ENCODE peak calls at places on chromosome 13, in ten cellular contexts. M is WTC11; Q is kidney; Y is fibroblast of lung; R is upper lobe of left lung; O is GM12865; E is HFF-Myc; F is osteoblast; A is astrocyte; L is CD4-positive, alpha-beta T cell. J is an unnamed sample.

GRCh38 chr13:26971990-26972888 is 199.4 kb downstream of the USP12 start:
- DNase-seq in M (peak), Q (no peak), Y (no peak), R (no peak), O (peak), E (no peak), F (no peak), A (peak), L (peak), J (peak)

GRCh38 chr13:51065372-51066090 is 45.5 kb downstream of the C13orf42 start:
- DNase-seq in M (no peak), Q (no peak), Y (no peak), R (no peak), O (no peak), E (no peak), F (no peak), A (no peak), L (no peak), J (no peak)

GRCh38 chr13:24192036-24192810 is 31.7 kb downstream of the SPATA13 start:
- DNase-seq in M (no peak), Q (no peak), Y (no peak), R (no peak), O (no peak), E (no peak), F (peak), A (no peak), L (no peak), J (no peak)

GRCh38 chr13:108176685-108177274 is 38.6 kb downstream of the LIG4 start:
- DNase-seq in M (peak), Q (no peak), Y (no peak), R (no peak), O (peak), E (no peak), F (peak), A (no peak), L (peak), J (peak)

GRCh38 chr13:59780058-59780457 is 383.7 kb downstream of the DIAPH3 start:
- DNase-seq in M (no peak), Q (no peak), Y (peak), R (no peak), O (no peak), E (no peak), F (no peak), A (no peak), L (no peak), J (no peak)

GRCh38 chr13:31594056-31594455 is 145.3 kb upstream of the RXFP2 start:
- DNase-seq in M (no peak), Q (no peak), Y (no peak), R (no peak), O (no peak), E (no peak), F (no peak), A (no peak), L (no peak), J (no peak)

GRCh38 chr13:28451482-28452217 is 43.3 kb downstream of the FLT1 start:
- DNase-seq in M (peak), Q (no peak), Y (no peak), R (peak), O (no peak), E (no peak), F (peak), A (no peak), L (no peak), J (no peak)

GRCh38 chr13:67353891-67354459 is 123.8 kb upstream of the PCDH9 start:
- DNase-seq in M (no peak), Q (no peak), Y (peak), R (no peak), O (no peak), E (no peak), F (peak), A (peak), L (no peak), J (no peak)

GRCh38 chr13:66803759-66804456 is 426.2 kb downstream of the PCDH9 start:
- DNase-seq in M (no peak), Q (no peak), Y (no peak), R (no peak), O (no peak), E (no peak), F (no peak), A (no peak), L (no peak), J (no peak)

DNA sequence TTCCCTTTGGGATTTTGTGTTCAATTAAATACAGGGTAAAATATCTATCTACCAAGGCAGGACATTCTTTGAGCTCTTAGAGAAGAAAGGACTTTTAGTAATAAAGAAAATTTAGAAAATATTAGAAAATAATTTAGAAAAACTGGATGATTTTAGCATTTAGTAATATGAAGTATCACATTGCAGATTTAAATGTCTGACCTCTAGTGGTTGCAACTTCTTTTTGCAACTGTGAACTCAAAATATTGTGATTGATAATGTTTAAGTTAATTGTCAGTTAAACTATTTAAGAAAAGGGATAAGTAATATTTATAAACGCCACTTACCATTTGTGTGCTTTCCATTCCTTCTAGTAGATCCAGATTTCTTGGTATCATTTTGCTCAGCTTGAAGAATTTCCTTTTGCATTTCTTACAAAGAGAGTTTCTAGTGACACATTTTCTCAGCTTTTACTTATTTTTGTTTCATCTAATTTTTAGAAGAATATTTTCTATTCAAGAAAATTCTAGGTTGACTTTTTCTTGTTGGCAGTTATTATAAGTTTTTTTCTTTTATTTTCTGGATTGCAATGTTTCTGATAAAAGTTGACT is 10.3 kb upstream of the POSTN start:
- DNase-seq in M (no peak), Q (no peak), Y (no peak), R (no peak), O (no peak), E (no peak), F (no peak), A (no peak), L (no peak), J (no peak)
- TF ChIP-seq CTCF in M (no peak), Q (no peak), Y (peak), R (no peak), O (no peak), E (peak), F (peak), A (peak), L (no peak), J (no peak)

DNA sequence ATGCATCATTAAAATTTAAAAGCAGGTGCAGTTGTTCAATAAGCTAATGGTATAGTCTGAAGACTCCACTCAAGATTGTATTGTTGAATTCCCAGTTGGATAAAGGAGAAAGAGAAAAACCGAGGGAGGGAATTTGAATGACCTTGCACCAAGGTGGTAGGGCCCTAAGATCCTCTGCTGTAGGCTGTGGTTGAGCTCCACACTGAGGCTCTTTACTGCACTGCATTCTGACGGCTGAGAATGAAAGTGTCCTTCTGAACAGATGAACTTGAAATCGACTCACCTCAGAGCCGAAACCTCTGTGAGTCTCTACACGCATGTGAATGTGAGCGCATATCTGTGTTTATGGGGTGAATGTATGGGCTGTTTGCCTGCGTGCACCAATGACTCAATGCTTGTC is 388.9 kb upstream of the DACH1 start:
- DNase-seq in M (peak), Q (no peak), Y (peak), R (no peak), O (peak), E (no peak), F (no peak), A (peak), L (no peak), J (peak)
- TF ChIP-seq CTCF in M (peak), Q (peak), Y (peak), R (no peak), O (peak), E (peak), F (peak), A (peak), L (no peak), J (no peak)

GRCh38 chr13:90415902-90416301 is 931.6 kb upstream of the MIR17HG start:
- DNase-seq in M (no peak), Q (no peak), Y (peak), R (no peak), O (no peak), E (no peak), F (no peak), A (peak), L (no peak), J (no peak)

GRCh38 chr13:90416519-90416918 is 931.0 kb upstream of the MIR17HG start:
- DNase-seq in M (no peak), Q (no peak), Y (peak), R (no peak), O (no peak), E (peak), F (no peak), A (peak), L (no peak), J (no peak)

GRCh38 chr13:90416938-90417337 is 930.5 kb upstream of the MIR17HG start:
- DNase-seq in M (no peak), Q (no peak), Y (peak), R (no peak), O (no peak), E (no peak), F (no peak), A (peak), L (no peak), J (no peak)

GRCh38 chr13:90414691-90415596 is 932.5 kb upstream of the MIR17HG start:
- DNase-seq in M (no peak), Q (no peak), Y (peak), R (no peak), O (no peak), E (peak), F (no peak), A (peak), L (no peak), J (no peak)

DNA sequence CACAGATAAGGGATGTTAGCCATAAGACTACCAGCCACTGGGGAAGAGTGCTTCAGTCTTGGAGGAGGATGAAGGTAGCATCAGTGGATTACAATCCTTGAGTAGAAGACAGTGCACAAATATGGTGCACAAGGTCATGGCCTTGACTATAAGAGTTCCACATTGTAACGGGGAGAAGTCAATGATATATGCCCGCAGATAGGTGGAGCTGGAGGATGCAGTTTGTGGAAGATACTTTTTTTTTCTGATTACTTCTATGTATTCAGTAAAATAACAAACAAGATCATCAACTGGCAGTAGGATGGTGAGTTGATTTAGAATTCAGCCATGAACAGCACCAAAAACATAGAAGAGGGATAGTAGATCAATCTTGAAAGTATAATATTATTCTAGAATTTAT is 926.8 kb upstream of the MIR17HG start:
- DNase-seq in M (no peak), Q (no peak), Y (no peak), R (no peak), O (no peak), E (no peak), F (no peak), A (no peak), L (no peak), J (no peak)
- TF ChIP-seq CTCF in M (no peak), Q (no peak), Y (peak), R (no peak), O (no peak), E (no peak), F (peak), A (peak), L (no peak), J (no peak)

DNA sequence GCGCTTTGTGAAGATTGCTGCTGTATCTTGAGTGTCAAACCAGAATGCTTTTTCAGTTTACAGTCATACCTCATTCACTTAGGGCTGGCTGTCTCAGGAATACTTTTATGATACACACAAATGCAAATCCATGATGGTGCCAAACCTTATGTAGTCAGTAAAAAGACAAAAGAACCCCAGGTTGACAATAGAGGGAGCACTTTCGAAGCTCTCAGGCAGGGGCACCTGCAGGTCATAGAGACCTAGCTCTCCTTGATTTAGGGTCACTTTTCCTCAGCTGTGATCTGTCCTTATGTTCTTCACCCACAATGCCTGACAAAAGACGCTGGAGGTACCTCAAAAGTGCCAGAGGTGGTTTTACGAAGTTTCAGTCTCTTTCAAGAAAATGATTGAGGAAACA is 172.2 kb downstream of the DNAJC15 start:
- DNase-seq in M (no peak), Q (no peak), Y (no peak), R (no peak), O (peak), E (no peak), F (no peak), A (no peak), L (no peak), J (no peak)
- TF ChIP-seq CTCF in M (no peak), Q (no peak), Y (peak), R (no peak), O (peak), E (peak), F (no peak), A (no peak), L (no peak), J (peak)

DNA sequence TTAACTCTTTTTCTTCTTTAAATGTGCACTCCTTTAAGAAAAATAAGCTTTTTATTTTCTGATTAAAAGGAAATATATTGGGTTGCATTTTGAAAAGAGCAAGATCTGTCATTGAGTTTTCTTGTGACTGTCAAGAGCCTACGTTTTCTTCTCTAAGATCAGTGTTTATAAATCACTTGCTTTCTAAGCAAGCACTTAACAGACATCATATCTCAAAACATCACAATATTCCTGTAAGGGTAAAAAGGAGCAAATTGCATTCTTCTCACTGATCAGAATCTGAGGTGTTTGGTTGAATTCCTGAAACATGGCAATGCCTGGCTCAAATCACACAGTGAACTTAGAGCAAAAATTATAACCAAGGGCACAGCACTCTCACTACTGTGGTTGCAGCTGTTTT is 231.3 kb downstream of the PCDH17 start:
- DNase-seq in M (no peak), Q (no peak), Y (no peak), R (no peak), O (no peak), E (no peak), F (no peak), A (no peak), L (no peak), J (no peak)
- TF ChIP-seq CTCF in M (no peak), Q (no peak), Y (no peak), R (no peak), O (no peak), E (no peak), F (no peak), A (no peak), L (no peak), J (no peak)

J was measured in activated CD8-positive, alpha-beta T cell treated with anti-CD3 and anti-CD28 coated beads for 36 hours.